ENCODE peak calls at places on chromosomes 2 and 18, in ten cellular contexts. D is NCI-H1105; S is CD4-positive, alpha-beta T cell; G is T-helper 1 cell; P is endothelial cell; M is HCT116; H is naive thymus-derived CD4-positive, alpha-beta T cell; V is C1 segment of cervical spinal cord; N is keratinocyte; T is IMR-90. C is an unnamed sample.

GRCh38 chr2:231200805-231201474 is 2.5 kb downstream of the ARMC9 start:
- DNase-seq in M (no peak), G (no peak), T (peak), D (no peak), S (no peak), N (peak), V (no peak), P (no peak), H (no peak), C (no peak)

GRCh38 chr2:18742382-18742781 is 153.0 kb upstream of the NT5C1B start:
- DNase-seq in N (no peak), T (no peak), G (no peak), D (no peak), H (no peak), P (no peak), V (no peak), M (no peak), S (no peak), C (no peak)

GRCh38 chr2:118227698-118228508 is 139.6 kb downstream of the INSIG2 start:
- DNase-seq in G (no peak), P (no peak), N (no peak), S (no peak), M (no peak), D (no peak), T (no peak), V (no peak), H (no peak), C (no peak)

GRCh38 chr2:234977228-234977679 is 25.4 kb downstream of the SH3BP4 start:
- DNase-seq in H (no peak), N (no peak), T (no peak), S (no peak), M (no peak), P (no peak), G (no peak), V (no peak), D (peak), C (no peak)

GRCh38 chr2:200788129-200788718 is 23.5 kb upstream of the BZW1 start:
- DNase-seq in G (no peak), N (no peak), D (no peak), H (no peak), M (no peak), T (peak), S (no peak), V (no peak), P (no peak), C (no peak)

GRCh38 chr18:9828794-9829712 is 56.7 kb upstream of the TXNDC2 start:
- DNase-seq in N (no peak), V (no peak), D (no peak), H (no peak), P (no peak), M (no peak), G (no peak), S (no peak), T (no peak), C (no peak)

GRCh38 chr2:38850045-38850444 is 25.7 kb downstream of the DHX57 start:
- DNase-seq in G (no peak), D (no peak), T (no peak), S (no peak), N (no peak), P (no peak), H (no peak), M (no peak), V (no peak), C (no peak)

GRCh38 chr2:46554381-46554780 is 75.0 kb downstream of the TMEM247 start:
- DNase-seq in G (no peak), D (no peak), P (no peak), M (no peak), H (no peak), S (no peak), T (no peak), V (no peak), N (no peak), C (no peak)

GRCh38 chr2:25251461-25252273 is 83.3 kb upstream of the POMC start:
- DNase-seq in V (peak), M (no peak), H (no peak), S (no peak), T (peak), N (peak), D (peak), P (peak), G (peak), C (no peak)

GRCh38 chr2:205580591-205580990 is 101.7 kb upstream of the NRP2 start:
- DNase-seq in N (no peak), S (no peak), V (no peak), H (no peak), T (peak), D (no peak), G (no peak), P (no peak), M (no peak), C (no peak)

GRCh38 chr2:175207741-175208438 is 26.4 kb upstream of the ATP5MC3 start:
- DNase-seq in G (no peak), V (peak), D (peak), N (no peak), T (no peak), M (no peak), P (no peak), S (no peak), H (no peak), C (no peak)

GRCh38 chr18:33818145-33818544 is 240.1 kb downstream of the ASXL3 start:
- DNase-seq in V (no peak), S (no peak), H (no peak), P (no peak), D (no peak), G (no peak), M (no peak), N (no peak), T (no peak), C (no peak)

GRCh38 chr2:197278804-197279763 is 31.5 kb downstream of the ANKRD44 start:
- DNase-seq in T (no peak), D (no peak), P (no peak), N (no peak), S (no peak), M (no peak), G (no peak), H (no peak), V (no peak), C (no peak)

GRCh38 chr18:53850918-53851317 is 373.6 kb downstream of the MBD2 start:
- DNase-seq in P (no peak), G (no peak), D (no peak), S (no peak), M (no peak), V (no peak), T (no peak), N (no peak), H (no peak), C (no peak)

GRCh38 chr2:135473567-135473966 is 57.5 kb downstream of the ZRANB3 start:
- DNase-seq in D (peak), M (no peak), P (peak), H (no peak), S (peak), G (no peak), T (peak), V (no peak), N (no peak), C (no peak)

GRCh38 chr2:180385601-180386201 is 378.6 kb upstream of the CWC22 start:
- DNase-seq in D (no peak), N (no peak), H (no peak), M (no peak), T (peak), V (no peak), P (no peak), G (no peak), S (no peak), C (no peak)

GRCh38 chr2:28649481-28650260 is 102.0 kb upstream of the PPP1CB start:
- DNase-seq in G (no peak), V (no peak), T (peak), H (no peak), S (no peak), P (no peak), N (no peak), D (no peak), M (peak), C (no peak)

GRCh38 chr2:217910875-217911212 is 92.0 kb downstream of the TNS1 start:
- DNase-seq in G (no peak), V (no peak), T (no peak), P (no peak), H (no peak), D (no peak), M (no peak), N (no peak), S (no peak), C (no peak)

GRCh38 chr18:62198259-62198658 is 11.2 kb downstream of the RELCH start:
- DNase-seq in G (no peak), N (no peak), M (no peak), H (no peak), S (no peak), V (no peak), P (no peak), D (no peak), T (no peak), C (no peak)

GRCh38 chr2:58146707-58147106 is 94.4 kb downstream of the FANCL start:
- DNase-seq in N (peak), H (no peak), T (peak), M (peak), D (no peak), G (no peak), S (no peak), P (no peak), V (no peak), C (no peak)

GRCh38 chr2:170707821-170708795 is 7.0 kb upstream of the SP5 start:
- DNase-seq in T (no peak), D (no peak), H (no peak), P (no peak), N (no peak), V (no peak), M (no peak), G (no peak), S (no peak), C (no peak)

GRCh38 chr2:170456914-170457313 is 258.2 kb upstream of the SP5 start:
- DNase-seq in H (no peak), V (no peak), G (no peak), P (no peak), S (no peak), T (no peak), M (no peak), D (no peak), N (no peak), C (no peak)

GRCh38 chr2:177000408-177000807 is 212.2 kb upstream of the HNRNPA3 start:
- DNase-seq in D (no peak), N (no peak), M (no peak), P (no peak), T (no peak), V (no peak), G (no peak), H (no peak), S (no peak), C (no peak)

GRCh38 chr2:144671695-144672094 is 151.8 kb upstream of the ZEB2 start:
- DNase-seq in G (no peak), N (no peak), S (no peak), T (peak), H (no peak), D (no peak), P (no peak), V (no peak), M (no peak), C (no peak)

GRCh38 chr2:168030862-168031624 is 216.4 kb downstream of the STK39 start:
- DNase-seq in P (no peak), G (no peak), D (no peak), T (peak), S (no peak), V (no peak), M (no peak), N (no peak), H (no peak), C (no peak)

GRCh38 chr2:10859261-10859660 is 46.7 kb upstream of the PDIA6 start:
- DNase-seq in G (no peak), P (no peak), S (no peak), N (no peak), V (no peak), D (no peak), T (no peak), H (no peak), M (no peak), C (no peak)

GRCh38 chr18:43661570-43661969 is 384.3 kb upstream of the SYT4 start:
- DNase-seq in M (no peak), N (peak), S (no peak), P (peak), V (no peak), H (no peak), G (no peak), D (peak), T (peak), C (no peak)

GRCh38 chr18:25799221-25799620 is 291.2 kb downstream of the SS18 start:
- DNase-seq in S (no peak), D (no peak), M (no peak), T (peak), G (no peak), V (no peak), N (no peak), P (no peak), H (no peak), C (no peak)

GRCh38 chr2:35365859-35366258 is 989.7 kb upstream of the CRIM1 start:
- DNase-seq in H (no peak), D (no peak), V (no peak), G (no peak), S (no peak), P (no peak), N (no peak), T (no peak), M (no peak), C (no peak)

GRCh38 chr18:54679318-54680149 is 88.5 kb downstream of the DYNAP start:
- DNase-seq in D (peak), H (no peak), P (no peak), S (no peak), V (no peak), G (no peak), T (peak), N (peak), M (peak), C (no peak)

GRCh38 chr18:58225101-58225500 is 181.1 kb downstream of the NEDD4L start:
- DNase-seq in M (no peak), N (no peak), H (no peak), G (no peak), D (no peak), P (no peak), S (no peak), V (no peak), T (no peak), C (no peak)